ENCODE peak calls at places on chromosomes 4 and X, in six cellular contexts. Y is GM23338, R is SK-N-SH, N is A549, L is K562, Z is GM12878. Q is an unnamed sample.

GRCh38 chrX:125953769-125954168 is 212.3 kb downstream of the DCAF12L2 start:
- DNase-seq in Y (no peak), R (no peak), N (no peak), L (no peak), Z (no peak), Q (no peak)

GRCh38 chr4:169342159-169342865 is 71.6 kb upstream of the SH3RF1 start:
- DNase-seq in Y (no peak), R (no peak), N (no peak), L (no peak), Z (no peak), Q (no peak)

GRCh38 chrX:8034058-8034457 is 106.8 kb upstream of the PNPLA4 start:
- DNase-seq in Y (peak), R (no peak), N (no peak), L (no peak), Z (no peak), Q (no peak)

GRCh38 chrX:12113321-12113720 is 25.0 kb upstream of the FRMPD4 start:
- DNase-seq in Y (no peak), R (no peak), N (no peak), L (no peak), Z (no peak), Q (no peak)

GRCh38 chrX:17521871-17522693 is 147.1 kb downstream of the NHS start:
- DNase-seq in Y (peak), R (peak), N (peak), L (peak), Z (no peak), Q (no peak)

GRCh38 chrX:43269201-43269600 is 386.9 kb upstream of the MAOA start:
- DNase-seq in Y (no peak), R (no peak), N (no peak), L (no peak), Z (no peak), Q (no peak)

GRCh38 chr4:7686166-7686870 is 251.6 kb upstream of the PSAPL1 start:
- DNase-seq in Y (no peak), R (no peak), N (no peak), L (no peak), Z (no peak), Q (no peak)

GRCh38 chrX:153934473-153935325 is at the start of gene NAA10:
- DNase-seq in Y (peak), R (peak), N (peak), L (peak), Z (no peak), Q (peak)

GRCh38 chr4:119113033-119113655 is 22.5 kb upstream of the MYOZ2 start:
- DNase-seq in Y (no peak), R (no peak), N (peak), L (no peak), Z (no peak), Q (peak)

GRCh38 chr4:67393699-67394281 is 151.5 kb downstream of the CENPC start:
- DNase-seq in Y (peak), R (peak), N (peak), L (peak), Z (no peak), Q (no peak)

GRCh38 chr4:25863347-25863784 is 578 bp upstream of the SEL1L3 start:
- DNase-seq in Y (peak), R (peak), N (peak), L (no peak), Z (no peak), Q (no peak)

GRCh38 chr4:3413675-3414420 is 27.9 kb upstream of the HGFAC start:
- DNase-seq in Y (no peak), R (no peak), N (no peak), L (no peak), Z (no peak), Q (no peak)

GRCh38 chr4:109177411-109177810 is 125.0 kb downstream of the COL25A1 start:
- DNase-seq in Y (no peak), R (no peak), N (no peak), L (no peak), Z (no peak), Q (no peak)

GRCh38 chrX:141989802-141990201 is 86.1 kb downstream of the MAGEC1 start:
- DNase-seq in Y (no peak), R (no peak), N (no peak), L (no peak), Z (no peak), Q (no peak)

GRCh38 chr4:184384056-184384809 is 90.1 kb downstream of the IRF2 start:
- DNase-seq in Y (peak), R (no peak), N (peak), L (no peak), Z (peak), Q (peak)

GRCh38 chrX:1147641-1148515 is 64.6 kb downstream of the CRLF2 start:
- DNase-seq in Y (peak), R (no peak), N (no peak), L (no peak), Z (no peak), Q (no peak)

GRCh38 chrX:56026816-56027215 is 205.3 kb upstream of the KLF8 start:
- DNase-seq in Y (no peak), R (no peak), N (no peak), L (no peak), Z (no peak), Q (no peak)

GRCh38 chr4:153257151-153257620 is 52.9 kb downstream of the TRIM2 start:
- DNase-seq in Y (peak), R (peak), N (no peak), L (no peak), Z (no peak), Q (no peak)

GRCh38 chr4:25926473-25926872 is 12.5 kb downstream of the SMIM20 start:
- DNase-seq in Y (no peak), R (no peak), N (no peak), L (no peak), Z (no peak), Q (no peak)

GRCh38 chr4:149735796-149736195 is 79.8 kb downstream of the IQCM start:
- DNase-seq in Y (no peak), R (no peak), N (no peak), L (no peak), Z (no peak), Q (peak)

GRCh38 chrX:11787564-11787963 is 29.5 kb downstream of the MSL3 start:
- DNase-seq in Y (peak), R (peak), N (peak), L (peak), Z (no peak), Q (peak)

GRCh38 chrX:148426467-148426866 is 74.0 kb upstream of the AFF2 start:
- DNase-seq in Y (peak), R (no peak), N (no peak), L (no peak), Z (no peak), Q (no peak)

GRCh38 chrX:63513825-63514574 is 162.9 kb upstream of the SPIN4 start:
- DNase-seq in Y (no peak), R (no peak), N (no peak), L (no peak), Z (no peak), Q (no peak)

GRCh38 chr4:162645381-162645780 is 481.6 kb upstream of the FSTL5 start:
- DNase-seq in Y (peak), R (no peak), N (peak), L (no peak), Z (no peak), Q (no peak)

GRCh38 chr4:38062894-38063168 is 102.6 kb downstream of the PTTG2 start:
- DNase-seq in Y (no peak), R (no peak), N (no peak), L (no peak), Z (no peak), Q (no peak)
- TF ChIP-seq REST in Y (no peak), R (no peak), N (no peak), L (no peak), Z (no peak), Q (no peak)

GRCh38 chrX:104343408-104344129 is 88.8 kb upstream of the ESX1 start:
- DNase-seq in Y (peak), R (peak), N (peak), L (peak), Z (peak), Q (no peak)
- TF ChIP-seq REST in Y (no peak), R (no peak), N (no peak), L (no peak), Z (no peak), Q (no peak)

DNA sequence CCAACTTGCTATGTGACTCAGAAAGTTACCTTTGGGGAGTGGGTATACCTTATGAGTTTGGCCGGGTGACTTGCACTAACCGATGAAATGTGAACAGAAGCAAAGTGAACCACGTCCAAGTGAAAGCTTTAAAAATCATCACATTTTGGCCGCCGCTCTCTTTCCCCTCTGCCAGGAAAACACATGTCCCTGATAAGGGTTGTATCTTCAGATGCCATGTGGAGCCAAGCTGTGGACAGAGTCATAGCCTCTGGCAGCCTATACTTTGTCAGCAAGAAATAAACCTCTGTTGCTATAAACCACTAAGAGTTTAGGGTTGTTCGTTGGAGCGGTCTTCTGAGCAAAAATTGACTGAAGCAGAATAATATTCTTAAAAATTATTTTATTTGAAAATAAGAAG is 92.3 kb downstream of the PRDM5 start:
- DNase-seq in Y (no peak), R (peak), N (no peak), L (no peak), Z (no peak), Q (no peak)
- TF ChIP-seq REST in Y (no peak), R (no peak), N (no peak), L (no peak), Z (no peak), Q (no peak)

GRCh38 chr4:41940834-41941233 is 5.6 kb downstream of the TMEM33 start:
- DNase-seq in Y (no peak), R (no peak), N (no peak), L (no peak), Z (no peak), Q (no peak)
- TF ChIP-seq REST in Y (no peak), R (no peak), N (no peak), L (no peak), Z (no peak), Q (no peak)

DNA sequence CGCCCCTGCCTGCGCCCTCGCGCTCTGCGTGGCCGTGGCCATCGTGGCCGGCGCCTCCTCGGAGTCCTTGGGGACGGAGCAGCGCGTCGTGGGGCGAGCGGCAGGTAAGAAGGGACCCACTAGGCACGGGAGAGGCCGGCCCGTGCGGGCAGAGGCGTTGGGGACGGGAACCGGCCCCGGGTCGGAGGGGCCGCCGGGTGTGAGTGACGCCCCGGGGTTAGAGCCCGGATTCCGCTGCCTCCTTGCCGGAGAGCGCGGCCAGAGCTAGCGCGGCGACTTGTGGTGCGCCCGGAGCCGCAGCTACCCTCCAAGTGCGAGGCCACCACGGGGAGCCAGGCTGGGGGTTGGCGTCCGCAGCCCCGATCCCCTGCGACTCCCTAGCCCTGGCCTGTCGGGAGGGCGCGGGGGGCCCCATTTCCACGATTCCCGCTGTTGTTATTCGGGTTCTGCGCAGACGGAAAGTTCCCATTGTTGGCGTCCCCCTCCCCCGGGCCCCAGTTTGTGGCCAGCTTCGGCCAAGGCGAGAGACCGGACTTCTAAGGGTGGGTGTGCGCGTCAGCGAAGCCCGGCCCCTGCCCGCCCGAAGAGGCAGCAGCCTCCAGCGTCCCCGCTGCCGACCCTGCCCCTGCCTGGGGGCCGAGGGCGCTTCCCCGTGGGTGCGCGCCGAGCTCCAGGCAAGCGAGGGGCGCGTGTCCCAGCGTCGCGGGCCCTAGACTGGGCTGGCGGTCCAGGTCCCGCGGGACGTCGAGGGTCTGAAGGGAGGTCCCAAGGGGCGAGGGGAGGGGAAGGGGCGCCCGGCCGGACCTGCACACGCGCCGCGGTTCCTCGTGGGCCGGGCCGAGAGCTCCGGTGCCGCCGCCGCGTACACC is 1.1 kb downstream of the FGFR3 start:
- DNase-seq in Y (peak), R (peak), N (peak), L (no peak), Z (no peak), Q (no peak)
- TF ChIP-seq REST in Y (no peak), R (no peak), N (no peak), L (no peak), Z (no peak), Q (no peak)